ENCODE peak calls at places on chromosomes 1 and 21, in ten cellular contexts. K is HFF-Myc; Q is WTC11; N is neural crest cell; D is CD4-positive, alpha-beta T cell; Y is uterus; P is fibroblast of mammary gland; E is epithelial cell of esophagus; B is colonic mucosa; U is AG09319. J is an unnamed sample.

GRCh38 chr1:55384589-55385136 is 169.5 kb upstream of the USP24 start:
- DNase-seq in B (no peak), Q (no peak), K (no peak), Y (no peak), P (no peak), E (no peak), N (no peak), D (no peak), U (no peak), J (no peak)

GRCh38 chr1:67652800-67653199 is 32.2 kb upstream of the GADD45A start:
- DNase-seq in U (peak), P (peak), K (no peak), B (no peak), Y (no peak), E (peak), N (no peak), Q (no peak), D (no peak), J (peak)

GRCh38 chr1:181768930-181769280 is 285.6 kb downstream of the CACNA1E start:
- DNase-seq in P (no peak), B (no peak), U (no peak), N (no peak), D (no peak), Q (no peak), E (peak), Y (no peak), K (no peak), J (no peak)

GRCh38 chr1:18949689-18950414 is 6.6 kb downstream of the IFFO2 start:
- DNase-seq in Q (peak), D (no peak), U (no peak), Y (peak), N (peak), P (peak), K (no peak), E (peak), B (no peak), J (no peak)

GRCh38 chr21:31279214-31279613 is 64.8 kb downstream of the TIAM1 start:
- DNase-seq in P (no peak), Q (no peak), D (no peak), Y (no peak), K (no peak), U (no peak), E (no peak), B (no peak), N (no peak), J (no peak)

GRCh38 chr1:47507921-47508894 is 70.4 kb downstream of the FOXD2 start:
- DNase-seq in P (no peak), Q (peak), K (no peak), Y (peak), E (no peak), D (no peak), U (no peak), B (peak), N (peak), J (no peak)

GRCh38 chr1:28308750-28309149 is 20.1 kb upstream of the MED18 start:
- DNase-seq in N (no peak), B (no peak), Y (no peak), P (no peak), K (no peak), E (no peak), U (no peak), Q (no peak), D (no peak), J (no peak)

GRCh38 chr1:231776006-231776707 is 149.6 kb downstream of the DISC1 start:
- DNase-seq in D (no peak), U (peak), B (no peak), Y (no peak), E (no peak), Q (no peak), K (no peak), P (peak), N (no peak), J (no peak)

GRCh38 chr1:151994956-151995355 is 1.3 kb upstream of the S100A10 start:
- DNase-seq in U (peak), D (no peak), B (peak), P (peak), E (peak), Y (peak), N (no peak), Q (no peak), K (peak), J (peak)

GRCh38 chr1:26786437-26787380 is 1.0 kb upstream of the PIGV start:
- DNase-seq in U (peak), E (no peak), D (peak), B (peak), P (peak), N (peak), K (no peak), Q (peak), Y (peak), J (no peak)

GRCh38 chr21:34845521-34846213 is 176.9 kb downstream of the CLIC6 start:
- DNase-seq in U (no peak), P (peak), D (no peak), N (no peak), E (peak), Y (no peak), Q (no peak), K (no peak), B (peak), J (peak)

GRCh38 chr1:184507604-184508289 is 120.9 kb downstream of the C1orf21 start:
- DNase-seq in Q (no peak), B (no peak), K (no peak), Y (no peak), P (no peak), E (no peak), D (no peak), U (no peak), N (no peak), J (no peak)

GRCh38 chr1:93579891-93580290 is 101.7 kb downstream of the BCAR3 start:
- DNase-seq in Y (no peak), E (peak), K (peak), P (peak), U (peak), N (no peak), Q (no peak), B (peak), D (no peak), J (peak)

GRCh38 chr1:17128361-17128760 is 9.1 kb upstream of the PADI2 start:
- DNase-seq in Q (no peak), D (no peak), E (peak), K (peak), Y (no peak), B (no peak), U (peak), P (peak), N (no peak), J (peak)

GRCh38 chr1:186722711-186723309 is 42.6 kb upstream of the PTGS2 start:
- DNase-seq in E (peak), K (peak), P (peak), Q (no peak), Y (no peak), D (no peak), B (peak), N (no peak), U (peak), J (peak)

GRCh38 chr1:148372731-148373130 is 110.4 kb downstream of the PPIAL4G start:
- DNase-seq in K (no peak), D (peak), B (peak), Q (no peak), E (peak), Y (no peak), U (no peak), P (peak), N (no peak), J (no peak)

GRCh38 chr1:206568256-206568655 is 44.0 kb downstream of the EIF2D start:
- DNase-seq in B (no peak), Q (no peak), P (peak), U (no peak), E (no peak), K (no peak), Y (no peak), D (peak), N (no peak), J (no peak)

GRCh38 chr21:37087188-37087587 is 14.1 kb downstream of the TTC3 start:
- DNase-seq in U (peak), N (no peak), K (no peak), E (peak), P (peak), B (no peak), Q (no peak), Y (no peak), D (no peak), J (no peak)

GRCh38 chr1:98389809-98390208 is 271.7 kb upstream of the SNX7 start:
- DNase-seq in P (peak), D (no peak), K (no peak), U (no peak), Y (no peak), N (no peak), Q (no peak), B (no peak), E (peak), J (peak)

GRCh38 chr1:228486596-228487335 is 416 bp upstream of the RNF187 start:
- DNase-seq in Y (peak), U (peak), D (peak), P (peak), N (no peak), K (peak), Q (peak), E (peak), B (peak), J (peak)

GRCh38 chr1:94514095-94514727 is 27.3 kb downstream of the F3 start:
- DNase-seq in N (peak), K (no peak), U (no peak), B (peak), Q (peak), P (no peak), D (no peak), Y (no peak), E (peak), J (no peak)

GRCh38 chr1:42117214-42117613 is 36.0 kb upstream of the GUCA2B start:
- DNase-seq in N (no peak), Q (no peak), U (no peak), P (no peak), Y (no peak), E (no peak), B (no peak), K (no peak), D (no peak), J (no peak)

GRCh38 chr1:64733576-64734288 is 11.1 kb upstream of the RAVER2 start:
- DNase-seq in Y (no peak), N (no peak), K (no peak), Q (no peak), B (no peak), P (no peak), D (no peak), E (no peak), U (no peak), J (peak)

GRCh38 chr1:199172286-199173124 is 533.7 kb downstream of the PTPRC start:
- DNase-seq in E (peak), K (no peak), P (no peak), D (no peak), U (no peak), N (no peak), B (no peak), Y (no peak), Q (no peak), J (no peak)

GRCh38 chr1:199167460-199167859 is 528.6 kb downstream of the PTPRC start:
- DNase-seq in E (no peak), N (no peak), D (no peak), B (no peak), Q (no peak), Y (no peak), U (no peak), P (no peak), K (no peak), J (no peak)

GRCh38 chr1:199173356-199173755 is 534.5 kb downstream of the PTPRC start:
- DNase-seq in D (no peak), N (no peak), E (peak), Q (no peak), U (no peak), K (no peak), B (no peak), Y (no peak), P (peak), J (peak)

GRCh38 chr1:199168895-199169294 is 530.1 kb downstream of the PTPRC start:
- DNase-seq in E (no peak), P (no peak), N (no peak), D (no peak), Y (no peak), B (no peak), Q (no peak), U (no peak), K (no peak), J (no peak)

DNA sequence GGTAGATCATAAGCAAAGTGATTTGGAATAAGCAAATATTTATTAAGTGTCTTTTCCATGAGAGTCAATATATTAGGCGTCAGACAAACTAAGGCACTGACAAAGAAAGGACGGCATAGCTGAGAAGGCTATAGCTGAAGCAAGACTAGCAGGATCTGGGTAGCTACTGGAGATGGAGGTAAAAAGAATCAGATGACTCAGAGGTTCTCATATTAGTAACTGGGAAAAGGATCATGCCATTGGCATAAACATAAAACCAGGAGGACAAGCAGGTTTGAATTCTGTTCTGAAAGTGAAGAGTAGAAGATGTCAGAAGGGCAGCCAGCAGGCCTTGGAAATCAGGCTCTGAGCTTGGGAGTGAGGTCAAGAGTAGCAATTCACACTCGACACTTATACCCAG is 531.9 kb downstream of the PTPRC start:
- DNase-seq in K (no peak), Y (no peak), E (peak), P (no peak), U (no peak), D (no peak), N (no peak), Q (no peak), B (no peak), J (no peak)
- TF ChIP-seq CTCF in K (no peak), Y (no peak), E (no peak), P (no peak), U (no peak), D (no peak), N (no peak), Q (no peak), B (no peak), J (no peak)

DNA sequence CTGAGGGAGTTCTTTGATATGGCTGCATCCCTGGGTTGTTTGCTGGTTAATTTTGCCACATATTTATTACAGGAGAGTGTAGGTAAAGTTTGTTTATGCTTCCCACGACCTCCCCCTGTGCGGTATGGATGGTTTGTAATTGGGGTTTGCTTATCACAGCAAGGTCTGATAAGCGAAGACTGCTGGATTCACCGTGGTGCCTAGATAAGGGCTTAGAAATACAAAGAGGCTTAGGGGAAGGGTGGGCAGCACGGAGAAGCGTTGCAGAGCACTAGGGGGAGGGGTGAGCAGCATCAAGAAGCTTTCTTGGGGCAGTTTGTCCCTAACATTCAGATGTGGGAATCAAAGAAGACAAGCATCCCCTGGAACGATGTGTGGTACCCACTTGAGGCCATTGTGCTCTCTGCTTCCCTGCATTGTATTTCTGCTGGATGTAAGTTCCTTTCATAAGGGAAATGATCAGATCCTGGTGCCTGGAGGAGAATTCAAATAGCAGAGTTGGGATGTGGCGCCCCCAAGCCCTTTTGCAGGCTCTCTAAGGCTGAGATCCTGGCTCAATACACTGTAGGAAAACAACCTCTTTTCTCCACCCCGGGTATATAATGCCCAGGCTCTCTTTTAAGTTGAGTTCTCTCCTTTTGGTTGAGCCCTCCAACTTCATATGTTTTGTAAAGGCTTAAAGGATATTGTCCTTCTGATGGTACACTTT is 598.1 kb upstream of the ADGRL4 start:
- DNase-seq in D (no peak), B (no peak), U (no peak), N (no peak), K (no peak), Y (no peak), Q (peak), P (no peak), E (no peak), J (no peak)
- TF ChIP-seq CTCF in D (no peak), B (no peak), U (no peak), N (no peak), K (no peak), Y (no peak), Q (no peak), P (no peak), E (no peak), J (no peak)

GRCh38 chr21:39021475-39021832 is 161.8 kb downstream of the PSMG1 start:
- DNase-seq in Q (no peak), U (no peak), K (no peak), Y (no peak), B (no peak), D (no peak), P (no peak), N (no peak), E (no peak), J (no peak)

GRCh38 chr21:39022035-39022900 is 161.0 kb downstream of the PSMG1 start:
- DNase-seq in N (no peak), D (no peak), B (no peak), Q (no peak), E (no peak), Y (no peak), P (no peak), U (no peak), K (no peak), J (no peak)

GRCh38 chr21:39024538-39024937 is 158.7 kb downstream of the PSMG1 start:
- DNase-seq in E (no peak), D (no peak), Q (no peak), B (no peak), P (no peak), U (no peak), Y (no peak), N (no peak), K (no peak), J (no peak)

GRCh38 chr21:39025198-39025597 is 158.1 kb downstream of the PSMG1 start:
- DNase-seq in D (no peak), E (no peak), P (no peak), Y (no peak), Q (no peak), U (no peak), K (no peak), N (no peak), B (no peak), J (no peak)

GRCh38 chr21:39022901-39023693 is 160.2 kb downstream of the PSMG1 start:
- DNase-seq in P (peak), Y (peak), B (no peak), D (no peak), E (no peak), N (no peak), K (no peak), Q (no peak), U (no peak), J (no peak)
- TF ChIP-seq CTCF in P (peak), Y (peak), B (no peak), D (no peak), E (peak), N (peak), K (no peak), Q (no peak), U (no peak), J (peak)

DNA sequence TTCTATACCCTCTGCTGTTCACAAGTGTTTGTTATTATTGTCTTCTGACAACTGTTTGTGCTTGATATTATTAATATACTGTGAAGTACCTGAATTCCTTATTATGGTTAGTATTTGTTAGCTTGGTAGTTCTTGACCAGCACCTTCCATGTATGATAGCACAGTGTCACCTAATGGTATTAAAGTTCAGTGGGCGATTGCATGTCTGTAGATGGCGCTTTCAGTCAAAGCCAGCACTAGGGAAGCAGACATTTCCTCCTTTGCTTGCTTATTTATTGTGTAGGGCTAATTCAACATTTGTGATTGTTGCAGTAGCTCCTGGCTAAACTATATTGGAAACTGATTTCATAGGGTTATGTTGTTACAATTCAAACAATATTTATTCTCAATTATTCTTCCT is 218.0 kb downstream of the ZP4 start:
- DNase-seq in B (no peak), U (no peak), E (peak), P (no peak), Y (no peak), D (no peak), N (no peak), Q (no peak), K (no peak), J (no peak)
- TF ChIP-seq CTCF in B (peak), U (no peak), E (peak), P (no peak), Y (no peak), D (no peak), N (no peak), Q (no peak), K (no peak), J (no peak)

GRCh38 chr1:54359393-54360162 is 46.6 kb downstream of the SSBP3 start:
- DNase-seq in Y (no peak), E (no peak), U (no peak), D (no peak), Q (no peak), K (no peak), N (no peak), B (no peak), P (no peak), J (no peak)
- TF ChIP-seq CTCF in Y (no peak), E (no peak), U (no peak), D (no peak), Q (no peak), K (no peak), N (no peak), B (no peak), P (no peak), J (no peak)

DNA sequence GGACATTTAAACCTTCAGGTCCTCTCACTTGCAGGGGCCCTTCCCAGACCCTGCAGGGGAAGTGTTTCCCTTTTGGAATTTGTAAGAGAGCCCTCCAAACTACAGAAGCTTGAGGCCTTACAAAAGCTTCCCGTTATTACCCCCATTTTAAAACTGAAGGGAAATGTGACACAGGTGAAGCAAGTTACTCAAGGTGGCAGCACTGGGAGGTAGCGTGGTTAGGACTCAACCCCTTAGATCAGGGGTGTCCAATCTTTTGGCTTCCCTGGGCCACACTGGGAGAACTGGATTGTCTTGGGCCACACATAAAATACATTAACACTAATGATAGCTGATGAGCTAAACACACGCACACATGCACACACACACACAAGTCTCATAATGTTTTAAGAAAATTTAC is 15.8 kb upstream of the ZC3H12A start:
- DNase-seq in D (no peak), N (no peak), K (no peak), B (no peak), U (no peak), E (no peak), Y (no peak), Q (no peak), P (no peak), J (no peak)
- TF ChIP-seq CTCF in D (no peak), N (no peak), K (no peak), B (no peak), U (no peak), E (no peak), Y (no peak), Q (no peak), P (no peak), J (no peak)

GRCh38 chr1:210024996-210025395 is 87.0 kb downstream of the SYT14 start:
- DNase-seq in Q (peak), P (no peak), D (no peak), N (no peak), B (no peak), K (no peak), Y (no peak), E (no peak), U (no peak), J (no peak)
- TF ChIP-seq CTCF in Q (no peak), P (peak), D (no peak), N (no peak), B (no peak), K (peak), Y (no peak), E (no peak), U (peak), J (no peak)